ENCODE peak calls at places on chromosomes 3 and 15, in four cellular contexts. O is T-helper 9 cell; F is effector memory CD8-positive, alpha-beta T cell; X is activated gamma-delta T cell treated with Interleukin-2 at 50 U/mL for 16 hours. G is an unnamed sample.

GRCh38 chr3:11566916-11567315 is 76.8 kb downstream of the VGLL4 start:
- DNase-seq in O (no peak), F (no peak), X (no peak), G (no peak)

GRCh38 chr3:43754316-43754715 is 63.6 kb downstream of the ABHD5 start:
- DNase-seq in O (no peak), F (no peak), X (no peak), G (no peak)

GRCh38 chr3:121594850-121595249 is 1.7 kb downstream of the FBXO40 start:
- DNase-seq in O (no peak), F (no peak), X (no peak), G (no peak)

GRCh38 chr3:86554346-86554745 is 436.6 kb downstream of the VGLL3 start:
- DNase-seq in O (no peak), F (no peak), X (no peak), G (no peak)

GRCh38 chr15:71440479-71441071 is 325.3 kb downstream of the THSD4 start:
- DNase-seq in O (no peak), F (no peak), X (no peak), G (no peak)

GRCh38 chr3:183818041-183818620 is 7.2 kb downstream of the MAP6D1 start:
- DNase-seq in O (no peak), F (no peak), X (no peak), G (no peak)

GRCh38 chr15:89628301-89628700 is 27.0 kb downstream of the KIF7 start:
- DNase-seq in O (no peak), F (no peak), X (no peak), G (no peak)

GRCh38 chr3:160226026-160226739 is 961 bp downstream of the C3orf80 start:
- DNase-seq in O (no peak), F (no peak), X (no peak), G (no peak)

GRCh38 chr3:12670365-12670764 is 6.4 kb upstream of the RAF1 start:
- DNase-seq in O (no peak), F (no peak), X (no peak), G (no peak)

GRCh38 chr3:43362961-43363360 is 76.6 kb downstream of the SNRK start:
- DNase-seq in O (no peak), F (no peak), X (no peak), G (no peak)

GRCh38 chr3:136772709-136773108 is 20.5 kb upstream of the STAG1 start:
- DNase-seq in O (no peak), F (no peak), X (no peak), G (no peak)

GRCh38 chr15:60905587-60905986 is 323.5 kb downstream of the RORA start:
- DNase-seq in O (peak; percentile 29), F (peak; percentile 22), X (peak; percentile 29), G (no peak)

GRCh38 chr15:51629612-51630011 is 7.0 kb upstream of the DMXL2 start:
- DNase-seq in O (no peak), F (no peak), X (no peak), G (no peak)

GRCh38 chr3:61381745-61382392 is 130.6 kb upstream of the FHIT start:
- DNase-seq in O (no peak), F (no peak), X (no peak), G (peak; percentile 39)

GRCh38 chr3:114496021-114496434 is 202.2 kb downstream of the TIGIT start:
- DNase-seq in O (no peak), F (no peak), X (no peak), G (no peak)

GRCh38 chr3:14391033-14391432 is 11.4 kb upstream of the SLC6A6 start:
- DNase-seq in O (no peak), F (no peak), X (no peak), G (no peak)

GRCh38 chr3:104291878-104292277 is 1074.8 kb upstream of the ALCAM start:
- DNase-seq in O (no peak), F (no peak), X (no peak), G (no peak)

GRCh38 chr3:45043715-45044299 is 17.7 kb downstream of the CLEC3B start:
- DNase-seq in O (no peak), F (no peak), X (no peak), G (no peak)

GRCh38 chr3:82080792-82081191 is 319.3 kb upstream of the GBE1 start:
- DNase-seq in O (no peak), F (no peak), X (no peak), G (no peak)

GRCh38 chr3:63096248-63097058 is 181.7 kb upstream of the SYNPR start:
- DNase-seq in O (no peak), F (no peak), X (no peak), G (no peak)

GRCh38 chr3:87422333-87422732 is 145.9 kb upstream of the POU1F1 start:
- DNase-seq in O (no peak), F (no peak), X (no peak), G (no peak)

G was measured in B cell.